ENCODE peak calls at places on chromosome 16, in four cellular contexts. E is ELF-1; W is spleen; Z is activated effector memory CD4-positive, alpha-beta T cell treated with Interleukin-2 at 50 U/mL for 16 hours. I is an unnamed sample.

GRCh38 chr16:86457621-86458456 is 52.5 kb upstream of the FOXF1 start:
- DNase-seq in E (no peak), W (no peak), Z (no peak), I (no peak)

GRCh38 chr16:30609002-30609927 is 924 bp downstream of the ZNF689 start:
- DNase-seq in W (peak), Z (peak), E (peak), I (no peak)

GRCh38 chr16:89185062-89185751 is 13.7 kb downstream of the CDH15 start:
- DNase-seq in E (no peak), Z (no peak), W (no peak), I (no peak)

GRCh38 chr16:30724641-30725464 is 23.4 kb upstream of the PHKG2 start:
- DNase-seq in E (no peak), W (peak), Z (no peak), I (no peak)

GRCh38 chr16:70649300-70649699 is 2.9 kb downstream of the IL34 start:
- DNase-seq in W (no peak), E (no peak), Z (no peak), I (no peak)

GRCh38 chr16:67019171-67019570 is 9.8 kb upstream of the CBFB start:
- DNase-seq in E (no peak), Z (no peak), W (no peak), I (no peak)

GRCh38 chr16:69465083-69465721 is 40.8 kb downstream of the CYB5B start:
- DNase-seq in Z (no peak), W (no peak), E (peak), I (no peak)

GRCh38 chr16:57608462-57609113 is 19.8 kb upstream of the ADGRG1 start:
- DNase-seq in E (no peak), Z (no peak), W (peak), I (no peak)

GRCh38 chr16:86631441-86631840 is 53.1 kb downstream of the FOXL1 start:
- DNase-seq in E (no peak), W (no peak), Z (no peak), I (no peak)

GRCh38 chr16:21568502-21569189 is 30.7 kb upstream of the METTL9 start:
- DNase-seq in W (peak), Z (no peak), E (peak), I (no peak)

GRCh38 chr16:14564881-14565687 is 65.0 kb downstream of the PARN start:
- DNase-seq in Z (no peak), E (no peak), W (no peak), I (no peak)

GRCh38 chr16:66471264-66471663 is 44.2 kb downstream of the BEAN1 start:
- DNase-seq in E (no peak), Z (no peak), W (peak), I (no peak)

GRCh38 chr16:9929836-9930235 is 252.4 kb downstream of the GRIN2A start:
- DNase-seq in Z (no peak), W (no peak), E (no peak), I (no peak)

GRCh38 chr16:78791926-78792325 is 692.5 kb downstream of the WWOX start:
- DNase-seq in E (no peak), Z (no peak), W (no peak), I (no peak)

GRCh38 chr16:3959148-3959547 is 78.6 kb upstream of the CREBBP start:
- DNase-seq in Z (no peak), E (no peak), W (no peak), I (no peak)

GRCh38 chr16:67199011-67199807 is at the start of gene ELMO3:
- DNase-seq in E (peak), Z (no peak), W (no peak), I (no peak)

GRCh38 chr16:29774730-29775129 is 3.3 kb upstream of the ZG16 start:
- DNase-seq in E (no peak), W (no peak), Z (no peak), I (no peak)

GRCh38 chr16:85683363-85683762 is 5.4 kb downstream of the GINS2 start:
- DNase-seq in Z (no peak), W (peak), E (no peak), I (no peak)

GRCh38 chr16:66502020-66502913 is 47.7 kb downstream of the TK2 start:
- DNase-seq in E (peak), Z (no peak), W (no peak), I (no peak)

GRCh38 chr16:9007177-9007794 is 43.6 kb upstream of the USP7 start:
- DNase-seq in Z (no peak), W (no peak), E (no peak), I (no peak)

GRCh38 chr16:70778901-70779309 is 22.1 kb downstream of the VAC14 start:
- DNase-seq in Z (no peak), W (no peak), E (peak), I (peak)

GRCh38 chr16:88515925-88516324 is 54.3 kb upstream of the ZC3H18 start:
- DNase-seq in W (no peak), Z (no peak), E (no peak), I (no peak)

GRCh38 chr16:56305956-56306565 is 114.8 kb downstream of the GNAO1 start:
- DNase-seq in W (peak), Z (no peak), E (peak), I (no peak)

GRCh38 chr16:71360378-71360777 is 1.9 kb downstream of the CALB2 start:
- DNase-seq in W (no peak), Z (no peak), E (no peak), I (no peak)

GRCh38 chr16:86033016-86033474 is 134.1 kb downstream of the IRF8 start:
- DNase-seq in Z (no peak), E (peak), W (no peak), I (no peak)

GRCh38 chr16:82660078-82660645 is 33.4 kb downstream of the CDH13 start:
- DNase-seq in W (no peak), E (no peak), Z (peak), I (no peak)

GRCh38 chr16:75097941-75098897 is 18.4 kb downstream of the LDHD start:
- DNase-seq in Z (peak), W (no peak), E (no peak), I (no peak)

GRCh38 chr16:72989203-72989991 is 58.5 kb downstream of the ZFHX3 start:
- DNase-seq in Z (no peak), W (no peak), E (no peak), I (peak)

GRCh38 chr16:80403871-80404270 is 136.9 kb upstream of the DYNLRB2 start:
- DNase-seq in E (no peak), W (no peak), Z (no peak), I (no peak)

GRCh38 chr16:53055603-53056527 is 1.1 kb downstream of the CHD9 start:
- DNase-seq in Z (no peak), W (no peak), E (peak), I (no peak)

GRCh38 chr16:74984194-74984669 is 691 bp downstream of the WDR59 start:
- DNase-seq in W (no peak), E (peak), Z (no peak), I (no peak)

GRCh38 chr16:73020409-73020884 is 27.5 kb downstream of the ZFHX3 start:
- DNase-seq in Z (no peak), W (no peak), E (no peak), I (peak)

GRCh38 chr16:14193316-14193871 is 122.3 kb downstream of the MRTFB start:
- DNase-seq in E (no peak), Z (no peak), W (no peak), I (no peak)